ENCODE peak calls at places on chromosomes 13 and 19, in five cellular contexts. One of them, this sample, is unnamed.

GRCh38 chr13:106034201-106034600 is 501.3 kb downstream of the EFNB2 start:
- DNase-seq in T-helper 2 cell treated with Interferon-gamma antibody and Interleukin-4, amounts not matched to agents 5 μg/mL and 100 μg/mL, for 36 hours: no peak
- DNase-seq in breast epithelium: no peak
- DNase-seq in stomach: no peak
- DNase-seq in activated T-cell treated with anti-CD3 and anti-CD28 coated beads for 4 hours: no peak
- DNase-seq in this sample: no peak

GRCh38 chr13:95787356-95788099 is 110.6 kb downstream of the DNAJC3 start:
- DNase-seq in T-helper 2 cell treated with Interferon-gamma antibody and Interleukin-4, amounts not matched to agents 5 μg/mL and 100 μg/mL, for 36 hours: no peak
- DNase-seq in breast epithelium: no peak
- DNase-seq in stomach: no peak
- DNase-seq in activated T-cell treated with anti-CD3 and anti-CD28 coated beads for 4 hours: no peak
- DNase-seq in this sample: no peak

GRCh38 chr19:23561341-23561740 is 125.7 kb downstream of the ZNF675 start:
- DNase-seq in T-helper 2 cell treated with Interferon-gamma antibody and Interleukin-4, amounts not matched to agents 5 μg/mL and 100 μg/mL, for 36 hours: no peak
- DNase-seq in breast epithelium: no peak
- DNase-seq in stomach: no peak
- DNase-seq in activated T-cell treated with anti-CD3 and anti-CD28 coated beads for 4 hours: no peak
- DNase-seq in this sample: no peak

GRCh38 chr13:45337395-45337794 is 3.6 kb downstream of the TPT1 start:
- DNase-seq in T-helper 2 cell treated with Interferon-gamma antibody and Interleukin-4, amounts not matched to agents 5 μg/mL and 100 μg/mL, for 36 hours: peak; percentile 26
- DNase-seq in breast epithelium: no peak
- DNase-seq in stomach: no peak
- DNase-seq in activated T-cell treated with anti-CD3 and anti-CD28 coated beads for 4 hours: no peak
- DNase-seq in this sample: no peak

GRCh38 chr19:39870171-39870971 is 24.2 kb upstream of the FBL start:
- DNase-seq in T-helper 2 cell treated with Interferon-gamma antibody and Interleukin-4, amounts not matched to agents 5 μg/mL and 100 μg/mL, for 36 hours: no peak
- DNase-seq in breast epithelium: no peak
- DNase-seq in stomach: no peak
- DNase-seq in activated T-cell treated with anti-CD3 and anti-CD28 coated beads for 4 hours: no peak
- DNase-seq in this sample: no peak

GRCh38 chr13:27954406-27954851 is 14.7 kb downstream of the CDX2 start:
- DNase-seq in T-helper 2 cell treated with Interferon-gamma antibody and Interleukin-4, amounts not matched to agents 5 μg/mL and 100 μg/mL, for 36 hours: no peak
- DNase-seq in breast epithelium: no peak
- DNase-seq in stomach: peak; percentile 49
- DNase-seq in activated T-cell treated with anti-CD3 and anti-CD28 coated beads for 4 hours: no peak
- DNase-seq in this sample: no peak

GRCh38 chr19:55097864-55098715 is 19.3 kb downstream of the PPP1R12C start:
- DNase-seq in T-helper 2 cell treated with Interferon-gamma antibody and Interleukin-4, amounts not matched to agents 5 μg/mL and 100 μg/mL, for 36 hours: no peak
- DNase-seq in breast epithelium: no peak
- DNase-seq in stomach: no peak
- DNase-seq in activated T-cell treated with anti-CD3 and anti-CD28 coated beads for 4 hours: no peak
- DNase-seq in this sample: peak; percentile 54

GRCh38 chr19:3389446-3389778 is 23.0 kb downstream of the NFIC start:
- DNase-seq in T-helper 2 cell treated with Interferon-gamma antibody and Interleukin-4, amounts not matched to agents 5 μg/mL and 100 μg/mL, for 36 hours: no peak
- DNase-seq in breast epithelium: no peak
- DNase-seq in stomach: no peak
- DNase-seq in activated T-cell treated with anti-CD3 and anti-CD28 coated beads for 4 hours: no peak
- DNase-seq in this sample: no peak

GRCh38 chr19:10010247-10010691 is at the start of gene COL5A3:
- DNase-seq in T-helper 2 cell treated with Interferon-gamma antibody and Interleukin-4, amounts not matched to agents 5 μg/mL and 100 μg/mL, for 36 hours: no peak
- DNase-seq in breast epithelium: no peak
- DNase-seq in stomach: peak; percentile 27
- DNase-seq in activated T-cell treated with anti-CD3 and anti-CD28 coated beads for 4 hours: no peak
- DNase-seq in this sample: no peak

GRCh38 chr13:41563501-41564001 is 106.2 kb downstream of the RGCC start:
- DNase-seq in T-helper 2 cell treated with Interferon-gamma antibody and Interleukin-4, amounts not matched to agents 5 μg/mL and 100 μg/mL, for 36 hours: no peak
- DNase-seq in breast epithelium: no peak
- DNase-seq in stomach: no peak
- DNase-seq in activated T-cell treated with anti-CD3 and anti-CD28 coated beads for 4 hours: no peak
- DNase-seq in this sample: no peak

GRCh38 chr13:95481051-95481775 is 71.3 kb upstream of the CLDN10 start:
- DNase-seq in T-helper 2 cell treated with Interferon-gamma antibody and Interleukin-4, amounts not matched to agents 5 μg/mL and 100 μg/mL, for 36 hours: no peak
- DNase-seq in breast epithelium: no peak
- DNase-seq in stomach: no peak
- DNase-seq in activated T-cell treated with anti-CD3 and anti-CD28 coated beads for 4 hours: no peak
- DNase-seq in this sample: no peak

GRCh38 chr19:48213959-48214358 is 41.8 kb downstream of the CARD8 start:
- DNase-seq in T-helper 2 cell treated with Interferon-gamma antibody and Interleukin-4, amounts not matched to agents 5 μg/mL and 100 μg/mL, for 36 hours: no peak
- DNase-seq in breast epithelium: no peak
- DNase-seq in stomach: no peak
- DNase-seq in activated T-cell treated with anti-CD3 and anti-CD28 coated beads for 4 hours: no peak
- DNase-seq in this sample: no peak

GRCh38 chr19:20385056-20385455 is 180.5 kb downstream of the ZNF737 start:
- DNase-seq in T-helper 2 cell treated with Interferon-gamma antibody and Interleukin-4, amounts not matched to agents 5 μg/mL and 100 μg/mL, for 36 hours: no peak
- DNase-seq in breast epithelium: no peak
- DNase-seq in stomach: no peak
- DNase-seq in activated T-cell treated with anti-CD3 and anti-CD28 coated beads for 4 hours: no peak
- DNase-seq in this sample: no peak

GRCh38 chr19:17058236-17058635 is 17.0 kb downstream of the HAUS8 start:
- DNase-seq in T-helper 2 cell treated with Interferon-gamma antibody and Interleukin-4, amounts not matched to agents 5 μg/mL and 100 μg/mL, for 36 hours: no peak
- DNase-seq in breast epithelium: no peak
- DNase-seq in stomach: no peak
- DNase-seq in activated T-cell treated with anti-CD3 and anti-CD28 coated beads for 4 hours: no peak
- DNase-seq in this sample: no peak

GRCh38 chr19:778910-779653 is 18.2 kb upstream of the PTBP1 start:
- DNase-seq in T-helper 2 cell treated with Interferon-gamma antibody and Interleukin-4, amounts not matched to agents 5 μg/mL and 100 μg/mL, for 36 hours: no peak
- DNase-seq in breast epithelium: no peak
- DNase-seq in stomach: no peak
- DNase-seq in activated T-cell treated with anti-CD3 and anti-CD28 coated beads for 4 hours: no peak
- DNase-seq in this sample: peak; percentile 86

This sample was measured in RWPE2.